ENCODE peak calls at places on chromosomes 16 and 17, in eight cellular contexts. L is colonic mucosa, F is ovary, T is fibroblast of lung, Q is fibroblast of pulmonary artery, P is psoas muscle, D is stomach, K is AG04449. Y is an unnamed sample.

GRCh38 chr17:81260641-81261040 is 21.5 kb downstream of the NDUFAF8 start:
- DNase-seq in L (no peak), D (no peak), F (no peak), K (no peak), T (no peak), P (no peak), Q (no peak), Y (no peak)

GRCh38 chr16:80231888-80232287 is 308.9 kb upstream of the DYNLRB2 start:
- DNase-seq in D (no peak), K (peak; percentile 28), Q (peak; percentile 24), F (no peak), T (peak; percentile 94), L (no peak), P (no peak), Y (no peak)

GRCh38 chr16:79632289-79632688 is 31.8 kb upstream of the MAF start:
- DNase-seq in F (no peak), K (no peak), D (no peak), P (no peak), L (no peak), Q (no peak), T (peak; percentile 27), Y (no peak)

GRCh38 chr17:74159226-74159840 is 44.1 kb upstream of the RPL38 start:
- DNase-seq in D (no peak), L (no peak), T (no peak), Q (no peak), K (no peak), P (no peak), F (no peak), Y (no peak)

GRCh38 chr17:61594294-61594825 is 3.3 kb upstream of the NACA2 start:
- DNase-seq in K (no peak), F (no peak), L (no peak), Q (no peak), T (peak; percentile 12), P (no peak), D (no peak), Y (no peak)

GRCh38 chr16:85819245-85819644 is 19.8 kb downstream of the COX4I1 start:
- DNase-seq in K (no peak), T (peak; percentile 56), Q (peak; percentile 84), P (peak; percentile 77), F (peak; percentile 45), L (peak; percentile 94), D (peak; percentile 91), Y (peak; percentile 94)

GRCh38 chr16:69823831-69824563 is 61.9 kb downstream of the WWP2 start:
- DNase-seq in L (no peak), F (peak; percentile 85), Q (peak; percentile 8), D (peak; percentile 69), T (no peak), K (no peak), P (peak; percentile 54), Y (no peak)

GRCh38 chr17:231191-231965 is 49.9 kb upstream of the DOC2B start:
- DNase-seq in D (no peak), K (no peak), P (no peak), L (peak; percentile 13), F (no peak), Q (no peak), T (no peak), Y (no peak)

GRCh38 chr17:57644311-57644710 is 100.8 kb downstream of the CCDC182 start:
- DNase-seq in L (no peak), Q (no peak), D (no peak), T (no peak), P (no peak), K (no peak), F (no peak), Y (no peak)

GRCh38 chr16:56252835-56253234 is 61.5 kb downstream of the GNAO1 start:
- DNase-seq in T (no peak), Q (no peak), F (no peak), L (no peak), P (peak; percentile 34), D (no peak), K (no peak), Y (no peak)

GRCh38 chr17:52157161-52157560 is 1.4 kb downstream of the CA10 start:
- DNase-seq in K (no peak), Q (no peak), F (no peak), D (no peak), L (no peak), P (no peak), T (no peak), Y (no peak)

GRCh38 chr16:17475104-17475503 is 4.3 kb upstream of the XYLT1 start:
- DNase-seq in K (no peak), D (no peak), P (no peak), L (no peak), Q (no peak), T (no peak), F (no peak), Y (no peak)

GRCh38 chr17:35242158-35242804 is 591 bp upstream of the SLFN5 start:
- DNase-seq in Q (peak; percentile 39), D (peak; percentile 85), L (peak; percentile 73), T (peak; percentile 54), K (no peak), F (peak; percentile 59), P (peak; percentile 59), Y (no peak)
- TF ChIP-seq CTCF in Q (peak; percentile 14), D (peak; percentile 60), L (peak; percentile 19), T (peak; percentile 8), K (peak; percentile 19), F (no peak), P (peak; percentile 37), Y (peak; percentile 59)

DNA sequence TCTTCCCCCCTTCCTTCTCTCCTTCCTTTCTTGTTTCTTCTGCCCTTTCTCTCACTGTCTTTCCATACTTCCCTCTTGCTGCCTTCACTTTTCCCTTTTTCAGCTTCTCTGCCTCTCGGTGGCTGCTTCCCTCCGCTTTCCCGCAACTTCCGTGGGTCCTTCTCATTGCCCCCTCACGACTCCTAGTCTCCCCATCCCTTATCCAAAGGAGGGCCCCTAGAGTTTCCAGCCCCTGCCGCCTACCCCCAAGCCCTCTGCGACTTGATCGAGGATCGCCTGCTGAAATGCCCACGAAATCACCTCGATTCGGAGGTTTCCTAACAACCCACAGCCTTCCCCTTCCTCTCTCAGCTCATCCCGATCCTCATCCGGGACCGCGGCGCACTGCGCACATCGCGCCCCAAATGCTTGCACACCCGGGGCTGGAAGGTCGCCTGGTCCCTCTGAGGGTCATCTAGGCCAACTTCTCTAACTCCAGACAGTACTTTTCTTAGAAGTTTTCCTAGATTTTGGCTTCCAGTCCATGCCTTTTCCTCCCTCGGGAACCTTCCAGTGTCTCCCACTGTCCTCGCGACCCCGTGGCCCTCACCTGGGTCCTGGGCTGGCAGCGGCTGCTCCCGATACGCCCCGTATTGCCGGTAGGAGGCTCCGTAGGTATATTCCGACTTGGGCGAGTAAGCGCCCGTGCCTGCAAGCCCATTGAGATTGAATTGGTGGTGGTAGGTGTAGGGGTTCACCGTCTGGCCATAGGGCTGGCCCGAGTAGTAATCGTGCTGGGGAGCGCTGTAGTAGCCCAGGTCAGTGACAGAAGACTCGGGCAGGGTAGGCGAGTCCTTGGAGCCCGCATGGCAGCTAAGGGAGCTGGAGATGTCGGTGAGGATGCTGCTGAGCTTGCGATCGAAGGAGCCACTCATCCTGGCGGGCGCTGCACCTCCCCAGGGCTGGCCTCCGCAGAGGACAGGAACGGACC is 654 bp downstream of the DLX3 start:
- DNase-seq in F (no peak), K (no peak), T (no peak), L (no peak), Q (no peak), D (no peak), P (no peak), Y (no peak)
- TF ChIP-seq CTCF in F (no peak), K (no peak), T (no peak), L (no peak), Q (no peak), D (no peak), P (no peak), Y (no peak)

DNA sequence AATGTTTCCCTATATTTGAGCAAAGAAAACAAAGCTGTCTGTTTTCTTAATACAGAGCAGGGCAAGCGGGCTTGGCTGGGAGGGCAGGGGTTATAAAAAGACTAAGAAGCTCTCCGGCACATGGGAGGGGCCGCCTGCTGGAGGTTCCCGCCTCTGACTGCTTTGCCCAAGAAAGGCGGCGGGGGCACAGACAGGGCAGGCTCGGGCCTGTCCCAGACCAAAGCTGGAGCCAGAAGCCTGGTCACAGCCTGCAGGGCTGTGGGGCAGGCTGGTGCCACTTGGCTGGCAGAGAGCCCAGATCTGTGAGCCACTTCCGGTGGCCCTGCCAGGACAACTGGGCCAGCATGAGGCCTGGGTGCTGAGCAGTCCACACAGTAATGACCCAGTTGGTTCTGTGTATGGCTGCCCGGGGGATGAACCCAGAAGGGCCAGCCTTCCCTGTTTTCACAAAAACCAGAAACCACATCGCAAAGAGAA is 89.4 kb downstream of the LITAF start:
- DNase-seq in K (no peak), T (peak; percentile 62), D (peak; percentile 97), Q (peak; percentile 55), F (peak; percentile 80), L (peak; percentile 78), P (peak; percentile 92), Y (peak; percentile 41)
- TF ChIP-seq CTCF in K (peak; percentile 32), T (no peak), D (peak; percentile 32), Q (peak; percentile 2), F (no peak), L (no peak), P (no peak), Y (peak; percentile 31)

GRCh38 chr17:13017623-13018462 is at the start of gene ELAC2:
- DNase-seq in L (peak; percentile 98), F (peak; percentile 94), D (peak; percentile 97), Q (peak; percentile 99), T (peak; percentile 99), P (peak; percentile 96), K (peak; percentile 96), Y (peak; percentile 91)
- TF ChIP-seq CTCF in L (no peak), F (no peak), D (no peak), Q (no peak), T (no peak), P (peak; percentile 16), K (no peak), Y (peak; percentile 33)

GRCh38 chr16:86831366-86831765 is 253.0 kb downstream of the FOXL1 start:
- DNase-seq in F (no peak), Q (no peak), L (no peak), D (no peak), T (no peak), P (no peak), K (no peak), Y (no peak)
- TF ChIP-seq CTCF in F (no peak), Q (no peak), L (no peak), D (no peak), T (no peak), P (no peak), K (no peak), Y (no peak)

GRCh38 chr16:83393196-83393981 is 414.4 kb upstream of the HSBP1 start:
- DNase-seq in F (no peak), Q (peak; percentile 39), P (no peak), K (no peak), L (no peak), T (peak; percentile 60), D (no peak), Y (no peak)
- TF ChIP-seq CTCF in F (no peak), Q (peak; percentile 45), P (no peak), K (no peak), L (no peak), T (no peak), D (no peak), Y (peak; percentile 32)

GRCh38 chr16:30406911-30407793 is at the start of gene ZNF771:
- DNase-seq in K (peak; percentile 17), D (peak; percentile 95), P (peak; percentile 96), L (peak; percentile 97), T (peak; percentile 82), Q (peak; percentile 86), F (peak; percentile 97), Y (peak; percentile 79)
- TF ChIP-seq CTCF in K (no peak), D (no peak), P (no peak), L (no peak), T (no peak), Q (no peak), F (no peak), Y (peak; percentile 26)

Y was measured in neural crest cell.